ENCODE peak calls at places on chromosomes 3 and 15, in four cellular contexts. P is HepG2, O is H1, T is GM12878. U is an unnamed sample.

GRCh38 chr3:72629191-72629611 is 219.0 kb downstream of the SHQ1 start:
- DNase-seq in P (no peak), O (no peak), T (no peak), U (no peak)

GRCh38 chr15:52786436-52787122 is 3.6 kb downstream of the ONECUT1 start:
- DNase-seq in P (peak; percentile 43), O (peak; percentile 71), T (no peak), U (no peak)

GRCh38 chr15:100765458-100766224 is 114.0 kb upstream of the ALDH1A3 start:
- DNase-seq in P (no peak), O (no peak), T (no peak), U (no peak)

GRCh38 chr3:106750092-106750491 is 627.1 kb upstream of the CCDC54 start:
- DNase-seq in P (no peak), O (no peak), T (no peak), U (no peak)

GRCh38 chr15:46413799-46414198 is 779.0 kb downstream of the SQOR start:
- DNase-seq in P (no peak), O (no peak), T (no peak), U (no peak)

GRCh38 chr15:34847598-34847997 is 52.2 kb upstream of the ACTC1 start:
- DNase-seq in P (no peak), O (no peak), T (no peak), U (no peak)

GRCh38 chr15:29269485-29270168 is at the start of gene NSMCE3:
- DNase-seq in P (peak; percentile 60), O (peak; percentile 92), T (peak; percentile 96), U (peak; percentile 68)

GRCh38 chr3:143832433-143832832 is 15.8 kb downstream of the SLC9A9 start:
- DNase-seq in P (no peak), O (no peak), T (no peak), U (no peak)

GRCh38 chr15:30924353-30924752 is 20.6 kb downstream of the FAN1 start:
- DNase-seq in P (no peak), O (no peak), T (no peak), U (no peak)

GRCh38 chr15:71532994-71533393 is 277.4 kb upstream of the NR2E3 start:
- DNase-seq in P (peak; percentile 5), O (no peak), T (no peak), U (peak; percentile 57)

GRCh38 chr3:64224826-64225606 is at the start of gene PRICKLE2:
- DNase-seq in P (no peak), O (no peak), T (peak; percentile 35), U (peak; percentile 82)

GRCh38 chr3:45603226-45603625 is 8.7 kb downstream of the LIMD1 start:
- DNase-seq in P (no peak), O (no peak), T (no peak), U (no peak)

GRCh38 chr3:102302020-102302419 is 132.8 kb upstream of the ZPLD1 start:
- DNase-seq in P (no peak), O (no peak), T (no peak), U (no peak)

GRCh38 chr15:68821190-68821897 is 649 bp upstream of the ANP32A start:
- DNase-seq in P (no peak), O (no peak), T (no peak), U (no peak)

GRCh38 chr15:81398910-81399551 is 25.0 kb upstream of the TMC3 start:
- DNase-seq in P (no peak), O (no peak), T (no peak), U (no peak)

GRCh38 chr3:60215952-60216351 is 1035.3 kb downstream of the FHIT start:
- DNase-seq in P (no peak), O (no peak), T (no peak), U (no peak)

GRCh38 chr3:171056528-171056927 is 30.0 kb upstream of the SLC2A2 start:
- DNase-seq in P (peak; percentile 35), O (no peak), T (no peak), U (no peak)

GRCh38 chr3:130345487-130346079 is at the start of gene COL6A5:
- DNase-seq in P (no peak), O (peak; percentile 59), T (no peak), U (no peak)

GRCh38 chr3:39705351-39705900 is 104.0 kb upstream of the MYRIP start:
- DNase-seq in P (no peak), O (no peak), T (no peak), U (no peak)

DNA sequence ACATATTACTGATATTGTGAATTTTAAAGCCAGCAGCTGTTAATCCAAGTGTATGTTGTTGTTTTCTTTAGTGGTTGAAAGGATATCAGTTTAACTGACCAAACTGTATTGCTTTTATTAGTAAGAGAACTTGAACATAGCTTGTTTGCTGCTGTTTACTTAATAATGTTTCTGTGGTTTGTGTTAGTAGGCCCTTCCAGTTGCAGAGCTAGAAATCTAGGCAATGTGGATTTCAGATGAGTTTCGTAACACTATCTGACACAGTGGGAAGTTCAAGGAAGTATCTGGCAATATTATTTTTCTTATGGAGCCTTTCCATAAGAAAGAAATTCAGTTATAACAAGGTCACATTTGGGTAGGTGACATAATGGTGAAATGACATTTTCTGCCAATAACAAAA is 18.5 kb downstream of the ZNF609 start:
- DNase-seq in P (peak; percentile 10), O (no peak), T (no peak), U (no peak)
- H3K4me3 ChIP-seq in P (no peak overlapping the region), O (no peak overlapping the region), T (no peak overlapping the region), U (no peak overlapping the region)

DNA sequence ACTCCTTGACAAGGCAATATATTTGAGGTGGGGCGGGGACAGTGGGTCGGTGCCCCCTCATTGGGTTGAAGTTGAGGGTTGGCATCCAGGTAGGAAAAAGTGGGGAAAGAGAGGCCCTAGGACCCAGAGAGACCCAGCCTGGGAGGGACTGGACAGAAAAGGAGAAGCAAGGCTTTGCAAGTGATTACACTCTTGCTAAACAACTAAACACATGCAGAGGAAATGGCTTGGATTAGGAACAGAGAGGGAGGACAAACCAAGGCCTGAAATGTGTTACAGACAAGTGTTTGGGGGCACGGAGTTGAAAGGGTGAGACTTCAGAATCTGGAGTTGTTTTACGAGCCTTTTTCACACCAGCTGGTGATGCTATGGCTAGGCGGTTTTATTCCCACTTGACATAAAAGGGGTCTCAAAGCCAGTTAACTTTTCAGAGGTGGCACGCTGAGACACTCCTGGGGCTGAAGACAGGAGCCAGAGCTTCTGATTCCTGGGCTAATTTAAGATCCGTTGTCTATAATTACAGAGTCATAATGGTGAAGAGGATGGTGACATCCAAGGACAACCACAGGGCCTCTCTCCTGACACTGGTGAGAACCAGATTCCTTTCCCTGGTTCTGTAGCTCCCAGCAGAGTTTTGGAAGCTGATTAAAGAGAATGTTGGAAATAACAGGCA is 7.7 kb upstream of the KCTD6 start:
- DNase-seq in P (no peak), O (no peak), T (no peak), U (no peak)
- TF ChIP-seq SUZ12 in P (no peak), O (no peak), T (no peak), U (no peak)

DNA sequence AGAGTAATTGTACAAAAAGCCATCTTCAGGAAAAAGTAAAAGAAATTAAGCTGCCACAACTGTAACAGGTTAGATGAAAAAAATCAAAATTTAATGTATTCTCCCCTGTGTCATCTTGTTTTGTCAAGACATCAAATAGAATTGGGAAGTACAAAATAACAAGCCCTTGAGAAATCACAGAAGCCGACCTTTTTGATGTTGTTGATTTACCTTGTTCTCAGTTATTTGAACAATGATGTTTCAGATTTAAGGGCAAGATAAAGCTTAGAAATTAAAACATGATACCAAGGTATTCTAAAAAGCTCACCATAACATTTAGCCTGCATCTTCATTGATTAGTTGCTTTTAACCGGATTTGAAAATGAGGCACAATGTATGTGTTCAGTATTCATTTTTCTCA is 523.0 kb downstream of the FOXP1 start:
- DNase-seq in P (peak; percentile 91), O (no peak), T (no peak), U (no peak)
- H3K4me3 ChIP-seq in P (peak overlapping the region; percentile 27), O (no peak overlapping the region), T (no peak overlapping the region), U (no peak overlapping the region)

GRCh38 chr15:43126358-43126757 is 7.0 kb upstream of the TMEM62 start:
- DNase-seq in P (no peak), O (no peak), T (no peak), U (no peak)
- TF ChIP-seq SUZ12 in P (no peak), O (no peak), T (no peak), U (no peak)

DNA sequence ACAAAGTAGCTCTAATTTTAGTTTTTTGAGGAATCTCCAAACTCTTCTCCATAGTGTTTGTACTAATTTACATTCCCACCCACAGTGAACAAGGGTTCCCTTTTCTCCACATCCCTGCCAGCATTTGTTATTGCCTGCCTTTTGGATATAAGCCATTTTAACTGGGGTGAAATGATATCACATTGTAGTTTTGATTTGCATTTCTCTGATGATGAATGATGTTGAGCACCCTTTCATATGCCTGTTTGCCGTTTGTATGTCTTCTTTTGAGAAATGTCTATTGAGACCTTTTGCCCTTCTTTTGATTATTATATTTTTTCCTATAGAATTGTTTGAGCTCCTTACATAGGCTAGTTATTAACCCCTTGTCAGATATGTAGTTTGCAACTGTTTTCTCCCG is 239.9 kb upstream of the TPM1 start:
- DNase-seq in P (no peak), O (no peak), T (no peak), U (no peak)
- H3K4me3 ChIP-seq in P (no peak overlapping the region), O (no peak overlapping the region), T (no peak overlapping the region), U (no peak overlapping the region)

U was measured in NT2/D1.